ENCODE peak calls at places on chromosome 12, in five cellular contexts. Y, S, G, V and J are unnamed samples.

GRCh38 chr12:25052191-25053020 is 103.5 kb upstream of the BCAT1 start:
- DNase-seq in V (no peak), S (peak), Y (no peak), G (no peak), J (peak)

GRCh38 chr12:81212996-81213696 is 135.3 kb downstream of the ACSS3 start:
- DNase-seq in G (no peak), Y (no peak), S (no peak), V (no peak), J (no peak)

GRCh38 chr12:125092872-125093680 is 27.8 kb downstream of the AACS start:
- DNase-seq in V (no peak), Y (peak), G (no peak), S (no peak), J (no peak)

GRCh38 chr12:110578522-110579238 is 4.4 kb downstream of the PPTC7 start:
- DNase-seq in G (no peak), Y (no peak), S (no peak), V (no peak), J (no peak)

GRCh38 chr12:121889267-121889624 is 656 bp downstream of the PSMD9 start:
- DNase-seq in S (no peak), G (no peak), Y (no peak), V (no peak), J (no peak)

GRCh38 chr12:63068857-63069442 is 82.1 kb downstream of the AVPR1A start:
- DNase-seq in G (peak), V (no peak), Y (peak), S (no peak), J (peak)

GRCh38 chr12:96219700-96220206 is 25.6 kb downstream of the ELK3 start:
- DNase-seq in G (no peak), V (no peak), Y (peak), S (no peak), J (no peak)

GRCh38 chr12:24754690-24755638 is 193.9 kb downstream of the BCAT1 start:
- DNase-seq in Y (no peak), S (no peak), G (no peak), V (no peak), J (no peak)

GRCh38 chr12:25755681-25756260 is 202.7 kb upstream of the LMNTD1 start:
- DNase-seq in V (no peak), G (no peak), S (no peak), Y (peak), J (no peak)

GRCh38 chr12:52812749-52813148 is 1.2 kb downstream of the KRT4 start:
- DNase-seq in V (no peak), G (no peak), S (no peak), Y (no peak), J (no peak)

GRCh38 chr12:121933522-121934317 is 15.3 kb downstream of the CFAP251 start:
- DNase-seq in G (no peak), V (no peak), Y (no peak), S (no peak), J (no peak)

GRCh38 chr12:79302171-79302841 is 388.5 kb downstream of the PAWR start:
- DNase-seq in S (no peak), G (no peak), Y (no peak), V (peak), J (no peak)

GRCh38 chr12:12899530-12900380 is 8.4 kb downstream of the GPRC5A start:
- DNase-seq in V (peak), S (no peak), Y (peak), G (peak), J (no peak)

GRCh38 chr12:94948232-94948810 is 55.2 kb downstream of the NDUFA12 start:
- DNase-seq in V (no peak), Y (no peak), S (no peak), G (no peak), J (no peak)